ENCODE peak calls at places on chromosomes 2 and 18, in eight cellular contexts. One of them, this sample, is unnamed.

GRCh38 chr18:49228182-49228581 is 232.3 kb downstream of the DYM start:
- DNase-seq in stomach: no peak
- DNase-seq in sigmoid colon: no peak
- DNase-seq in esophagus muscularis mucosa: no peak
- DNase-seq in GM23338: no peak
- DNase-seq in K562: no peak
- DNase-seq in HCT116: no peak
- DNase-seq in breast epithelium: no peak
- DNase-seq in this sample: no peak

GRCh38 chr18:28063181-28063790 is 113.6 kb downstream of the CDH2 start:
- DNase-seq in stomach: no peak
- DNase-seq in sigmoid colon: no peak
- DNase-seq in esophagus muscularis mucosa: no peak
- DNase-seq in GM23338: no peak
- DNase-seq in K562: no peak
- DNase-seq in HCT116: no peak
- DNase-seq in breast epithelium: no peak
- DNase-seq in this sample: no peak

GRCh38 chr2:70927138-70927537 is 8.6 kb upstream of the ATP6V1B1 start:
- DNase-seq in stomach: no peak
- DNase-seq in sigmoid colon: no peak
- DNase-seq in esophagus muscularis mucosa: no peak
- DNase-seq in GM23338: no peak
- DNase-seq in K562: no peak
- DNase-seq in HCT116: no peak
- DNase-seq in breast epithelium: no peak
- DNase-seq in this sample: no peak

GRCh38 chr2:38599706-38600105 is 3.0 kb downstream of the HNRNPLL start:
- DNase-seq in stomach: no peak
- DNase-seq in sigmoid colon: no peak
- DNase-seq in esophagus muscularis mucosa: no peak
- DNase-seq in GM23338: no peak
- DNase-seq in K562: no peak
- DNase-seq in HCT116: no peak
- DNase-seq in breast epithelium: no peak
- DNase-seq in this sample: no peak

GRCh38 chr2:181805228-181806038 is 86.1 kb upstream of the ITPRID2 start:
- DNase-seq in stomach: no peak
- DNase-seq in sigmoid colon: no peak
- DNase-seq in esophagus muscularis mucosa: no peak
- DNase-seq in GM23338: no peak
- DNase-seq in K562: no peak
- DNase-seq in HCT116: no peak
- DNase-seq in breast epithelium: no peak
- DNase-seq in this sample: no peak

GRCh38 chr18:49021433-49022129 is 70.8 kb upstream of the SMAD7 start:
- DNase-seq in stomach: peak
- DNase-seq in sigmoid colon: no peak
- DNase-seq in esophagus muscularis mucosa: no peak
- DNase-seq in GM23338: peak
- DNase-seq in K562: peak
- DNase-seq in HCT116: peak
- DNase-seq in breast epithelium: peak
- DNase-seq in this sample: no peak

GRCh38 chr2:112163541-112163981 is 25.4 kb downstream of the FBLN7 start:
- DNase-seq in stomach: no peak
- DNase-seq in sigmoid colon: no peak
- DNase-seq in esophagus muscularis mucosa: no peak
- DNase-seq in GM23338: no peak
- DNase-seq in K562: no peak
- DNase-seq in HCT116: no peak
- DNase-seq in breast epithelium: no peak
- DNase-seq in this sample: no peak

GRCh38 chr2:108535380-108535677 is 1.1 kb downstream of the LIMS1 start:
- DNase-seq in stomach: no peak
- DNase-seq in sigmoid colon: no peak
- DNase-seq in esophagus muscularis mucosa: no peak
- DNase-seq in GM23338: peak
- DNase-seq in K562: no peak
- DNase-seq in HCT116: no peak
- DNase-seq in breast epithelium: no peak
- DNase-seq in this sample: no peak

GRCh38 chr2:171522804-171523338 is 597 bp downstream of the CYBRD1 start:
- DNase-seq in stomach: no peak
- DNase-seq in sigmoid colon: peak
- DNase-seq in esophagus muscularis mucosa: no peak
- DNase-seq in GM23338: peak
- DNase-seq in K562: peak
- DNase-seq in HCT116: no peak
- DNase-seq in breast epithelium: no peak
- DNase-seq in this sample: peak

GRCh38 chr2:69989017-69989416 is 27.6 kb upstream of the ASPRV1 start:
- DNase-seq in stomach: no peak
- DNase-seq in sigmoid colon: peak
- DNase-seq in esophagus muscularis mucosa: no peak
- DNase-seq in GM23338: no peak
- DNase-seq in K562: no peak
- DNase-seq in HCT116: no peak
- DNase-seq in breast epithelium: no peak
- DNase-seq in this sample: no peak

GRCh38 chr2:61670591-61671503 is 132.7 kb upstream of the XPO1 start:
- DNase-seq in stomach: peak
- DNase-seq in sigmoid colon: peak
- DNase-seq in esophagus muscularis mucosa: peak
- DNase-seq in GM23338: peak
- DNase-seq in K562: no peak
- DNase-seq in HCT116: no peak
- DNase-seq in breast epithelium: no peak
- DNase-seq in this sample: peak

GRCh38 chr2:191045141-191045540 is 31.2 kb upstream of the STAT1 start:
- DNase-seq in stomach: no peak
- DNase-seq in sigmoid colon: no peak
- DNase-seq in esophagus muscularis mucosa: no peak
- DNase-seq in GM23338: no peak
- DNase-seq in K562: no peak
- DNase-seq in HCT116: no peak
- DNase-seq in breast epithelium: no peak
- DNase-seq in this sample: no peak

GRCh38 chr18:76491801-76492668 is 3.0 kb downstream of the ZNF516 start:
- DNase-seq in stomach: peak
- DNase-seq in sigmoid colon: peak
- DNase-seq in esophagus muscularis mucosa: no peak
- DNase-seq in GM23338: peak
- DNase-seq in K562: no peak
- DNase-seq in HCT116: no peak
- DNase-seq in breast epithelium: no peak
- DNase-seq in this sample: peak

GRCh38 chr18:52345428-52345827 is 5.4 kb downstream of the DCC start:
- DNase-seq in stomach: no peak
- DNase-seq in sigmoid colon: no peak
- DNase-seq in esophagus muscularis mucosa: no peak
- DNase-seq in GM23338: no peak
- DNase-seq in K562: no peak
- DNase-seq in HCT116: no peak
- DNase-seq in breast epithelium: no peak
- DNase-seq in this sample: no peak

GRCh38 chr2:48178611-48179010 is 272.3 kb upstream of the FBXO11 start:
- DNase-seq in stomach: no peak
- DNase-seq in sigmoid colon: no peak
- DNase-seq in esophagus muscularis mucosa: no peak
- DNase-seq in GM23338: no peak
- DNase-seq in K562: no peak
- DNase-seq in HCT116: no peak
- DNase-seq in breast epithelium: no peak
- DNase-seq in this sample: no peak

GRCh38 chr2:20349457-20350034 is 1.1 kb downstream of the PUM2 start:
- DNase-seq in stomach: no peak
- DNase-seq in sigmoid colon: no peak
- DNase-seq in esophagus muscularis mucosa: no peak
- DNase-seq in GM23338: no peak
- DNase-seq in K562: no peak
- DNase-seq in HCT116: no peak
- DNase-seq in breast epithelium: no peak
- DNase-seq in this sample: no peak

GRCh38 chr2:107785756-107786155 is 40.9 kb upstream of the RGPD4 start:
- DNase-seq in stomach: no peak
- DNase-seq in sigmoid colon: no peak
- DNase-seq in esophagus muscularis mucosa: no peak
- DNase-seq in GM23338: no peak
- DNase-seq in K562: no peak
- DNase-seq in HCT116: no peak
- DNase-seq in breast epithelium: no peak
- DNase-seq in this sample: no peak

GRCh38 chr2:127261835-127262234 is 32.1 kb downstream of the ERCC3 start:
- DNase-seq in stomach: no peak
- DNase-seq in sigmoid colon: no peak
- DNase-seq in esophagus muscularis mucosa: no peak
- DNase-seq in GM23338: no peak
- DNase-seq in K562: no peak
- DNase-seq in HCT116: no peak
- DNase-seq in breast epithelium: no peak
- DNase-seq in this sample: no peak

GRCh38 chr2:68715353-68716041 is 19.1 kb upstream of the ARHGAP25 start:
- DNase-seq in stomach: peak
- DNase-seq in sigmoid colon: no peak
- DNase-seq in esophagus muscularis mucosa: peak
- DNase-seq in GM23338: peak
- DNase-seq in K562: peak
- DNase-seq in HCT116: peak
- DNase-seq in breast epithelium: peak
- DNase-seq in this sample: peak

GRCh38 chr2:237322564-237322963 is 91.4 kb downstream of the COL6A3 start:
- DNase-seq in stomach: peak
- DNase-seq in sigmoid colon: no peak
- DNase-seq in esophagus muscularis mucosa: no peak
- DNase-seq in GM23338: peak
- DNase-seq in K562: no peak
- DNase-seq in HCT116: peak
- DNase-seq in breast epithelium: no peak
- DNase-seq in this sample: no peak

GRCh38 chr2:65919579-65920188 is 487.3 kb upstream of the SPRED2 start:
- DNase-seq in stomach: no peak
- DNase-seq in sigmoid colon: no peak
- DNase-seq in esophagus muscularis mucosa: no peak
- DNase-seq in GM23338: peak
- DNase-seq in K562: no peak
- DNase-seq in HCT116: no peak
- DNase-seq in breast epithelium: no peak
- DNase-seq in this sample: no peak

GRCh38 chr2:120978359-120979050 is 242.8 kb downstream of the GLI2 start:
- DNase-seq in stomach: no peak
- DNase-seq in sigmoid colon: no peak
- DNase-seq in esophagus muscularis mucosa: no peak
- DNase-seq in GM23338: no peak
- DNase-seq in K562: no peak
- DNase-seq in HCT116: no peak
- DNase-seq in breast epithelium: no peak
- DNase-seq in this sample: no peak

DNA sequence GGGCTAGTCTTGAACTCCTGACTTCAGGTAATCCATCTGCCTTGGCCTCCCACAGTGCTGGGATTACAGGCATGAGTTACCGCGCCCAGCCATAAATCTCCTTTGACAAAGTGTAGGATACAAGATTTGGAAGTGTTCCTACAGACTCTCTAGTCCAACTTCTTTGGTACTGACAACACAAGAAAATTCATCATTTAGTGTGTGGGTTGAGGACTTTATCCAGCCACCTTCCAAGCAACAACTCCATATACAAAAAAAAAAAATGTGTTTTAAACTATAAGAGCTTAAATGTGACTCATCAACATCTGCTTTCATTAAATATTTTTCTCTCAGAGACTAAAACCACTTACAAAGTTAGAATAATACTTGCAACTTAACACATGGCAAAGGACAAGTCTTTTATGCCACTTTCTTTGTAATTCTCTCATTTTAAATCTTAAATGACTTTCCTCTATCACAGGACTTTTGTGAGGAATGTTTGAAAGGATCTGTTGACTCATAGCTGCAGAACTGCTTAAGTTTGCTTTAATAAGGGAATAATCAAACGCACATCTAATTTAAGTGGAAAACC is 46.2 kb upstream of the ITGAV start:
- DNase-seq in stomach: no peak
- DNase-seq in sigmoid colon: no peak
- DNase-seq in esophagus muscularis mucosa: no peak
- DNase-seq in GM23338: peak
- DNase-seq in K562: no peak
- DNase-seq in HCT116: no peak
- DNase-seq in breast epithelium: no peak
- DNase-seq in this sample: no peak
- H3K4me3 ChIP-seq in stomach: no peak
- H3K4me3 ChIP-seq in sigmoid colon: no peak
- H3K4me3 ChIP-seq in esophagus muscularis mucosa: no peak
- H3K4me3 ChIP-seq in GM23338: no peak
- H3K4me3 ChIP-seq in K562: no peak
- H3K4me3 ChIP-seq in HCT116: no peak
- H3K4me3 ChIP-seq in breast epithelium: no peak
- H3K4me3 ChIP-seq in this sample: no peak

GRCh38 chr2:11375689-11376027 is 31.2 kb upstream of the ROCK2 start:
- DNase-seq in stomach: no peak
- DNase-seq in sigmoid colon: no peak
- DNase-seq in esophagus muscularis mucosa: no peak
- DNase-seq in GM23338: no peak
- DNase-seq in K562: no peak
- DNase-seq in HCT116: no peak
- DNase-seq in breast epithelium: no peak
- DNase-seq in this sample: no peak
- TF ChIP-seq POLR2AphosphoS5 in stomach: no peak
- TF ChIP-seq POLR2AphosphoS5 in sigmoid colon: no peak
- TF ChIP-seq POLR2AphosphoS5 in esophagus muscularis mucosa: no peak
- TF ChIP-seq POLR2AphosphoS5 in GM23338: no peak
- TF ChIP-seq POLR2AphosphoS5 in K562: no peak
- TF ChIP-seq POLR2AphosphoS5 in HCT116: no peak
- TF ChIP-seq POLR2AphosphoS5 in breast epithelium: no peak
- TF ChIP-seq POLR2AphosphoS5 in this sample: no peak

DNA sequence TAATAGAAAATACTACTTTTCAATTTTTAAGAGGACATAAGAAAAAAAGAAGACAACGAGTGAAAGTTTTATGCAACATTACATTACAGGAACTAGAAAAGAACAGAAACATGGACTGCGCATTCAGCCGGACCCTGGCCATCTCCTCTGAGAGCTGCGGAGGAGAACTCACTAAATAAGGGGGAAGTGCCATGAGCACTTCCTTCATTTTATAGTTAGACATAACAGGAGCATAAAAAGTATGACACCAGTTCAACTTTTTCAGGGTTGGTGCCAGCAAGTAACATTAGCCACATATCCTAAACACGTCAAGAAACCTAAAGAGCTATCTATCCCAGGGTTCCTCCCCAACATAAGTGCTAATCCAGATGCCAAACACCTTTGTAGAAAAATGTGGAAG is 78.0 kb upstream of the SERTAD2 start:
- DNase-seq in stomach: no peak
- DNase-seq in sigmoid colon: no peak
- DNase-seq in esophagus muscularis mucosa: no peak
- DNase-seq in GM23338: no peak
- DNase-seq in K562: no peak
- DNase-seq in HCT116: no peak
- DNase-seq in breast epithelium: no peak
- DNase-seq in this sample: no peak
- H3K4me3 ChIP-seq in stomach: no peak
- H3K4me3 ChIP-seq in sigmoid colon: no peak
- H3K4me3 ChIP-seq in esophagus muscularis mucosa: no peak
- H3K4me3 ChIP-seq in GM23338: no peak
- H3K4me3 ChIP-seq in K562: no peak
- H3K4me3 ChIP-seq in HCT116: no peak
- H3K4me3 ChIP-seq in breast epithelium: no peak
- H3K4me3 ChIP-seq in this sample: no peak

GRCh38 chr2:173119069-173119807 is 43.6 kb downstream of the MAP3K20 start:
- DNase-seq in stomach: no peak
- DNase-seq in sigmoid colon: peak
- DNase-seq in esophagus muscularis mucosa: no peak
- DNase-seq in GM23338: no peak
- DNase-seq in K562: no peak
- DNase-seq in HCT116: no peak
- DNase-seq in breast epithelium: peak
- DNase-seq in this sample: peak
- TF ChIP-seq POLR2AphosphoS5 in stomach: no peak
- TF ChIP-seq POLR2AphosphoS5 in sigmoid colon: peak
- TF ChIP-seq POLR2AphosphoS5 in esophagus muscularis mucosa: peak
- TF ChIP-seq POLR2AphosphoS5 in GM23338: no peak
- TF ChIP-seq POLR2AphosphoS5 in K562: no peak
- TF ChIP-seq POLR2AphosphoS5 in HCT116: no peak
- TF ChIP-seq POLR2AphosphoS5 in breast epithelium: peak
- TF ChIP-seq POLR2AphosphoS5 in this sample: peak

This sample was measured in prostate gland.